ENCODE peak calls at places on chromosomes 11 and 22, in four cellular contexts. W is K562, I is GM12878, L is H1. S is an unnamed sample. For H3K4me1, the result is how much of the 10 kb centered on the place peaks cover.

GRCh38 chr22:30129636-30130035 is 49.4 kb downstream of the HORMAD2 start:
- DNase-seq in W (no peak), I (no peak), L (no peak), S (no peak)

GRCh38 chr11:92796744-92797143 is 172.7 kb upstream of the MTNR1B start:
- DNase-seq in W (no peak), I (no peak), L (no peak), S (no peak)

GRCh38 chr11:117900144-117900651 is 23.7 kb upstream of the FXYD6 start:
- DNase-seq in W (no peak), I (peak), L (no peak), S (no peak)

GRCh38 chr11:61007383-61007970 is 36.0 kb downstream of the CD6 start:
- DNase-seq in W (no peak), I (no peak), L (no peak), S (no peak)

GRCh38 chr22:39176067-39176621 is 23.7 kb upstream of the CBX7 start:
- DNase-seq in W (no peak), I (no peak), L (peak), S (no peak)

GRCh38 chr11:89159974-89160373 is 17.7 kb upstream of the TYR start:
- DNase-seq in W (no peak), I (no peak), L (no peak), S (no peak)

GRCh38 chr11:67389477-67389876 is 2.3 kb upstream of the RAD9A start:
- DNase-seq in W (peak), I (no peak), L (peak), S (no peak)

GRCh38 chr11:86118201-86118600 is 49.3 kb upstream of the PICALM start:
- DNase-seq in W (no peak), I (no peak), L (no peak), S (no peak)

GRCh38 chr22:19201858-19202798 is 23.6 kb upstream of the SLC25A1 start:
- DNase-seq in W (peak), I (no peak), L (no peak), S (no peak)

GRCh38 chr11:71251159-71251721 is 1.1 kb downstream of the SHANK2 start:
- DNase-seq in W (no peak), I (no peak), L (no peak), S (no peak)

GRCh38 chr11:72793452-72794367 is at the start of gene STARD10:
- DNase-seq in W (peak), I (peak), L (peak), S (peak)

GRCh38 chr22:24088796-24089195 is 77.7 kb downstream of the CABIN1 start:
- DNase-seq in W (no peak), I (no peak), L (no peak), S (no peak)

GRCh38 chr11:68546555-68546954 is 86.0 kb downstream of the PPP6R3 start:
- DNase-seq in W (peak), I (no peak), L (no peak), S (no peak)
- TF ChIP-seq EGR1 in W (no peak), I (no peak), L (no peak), S (no peak)

GRCh38 chr11:1546536-1547466 is 25.3 kb downstream of the DUSP8 start:
- DNase-seq in W (peak), I (no peak), L (peak), S (no peak)
- TF ChIP-seq MAX in W (peak), I (no peak), L (peak), S (no peak)

GRCh38 chr22:50310209-50310722 is 2.8 kb upstream of the PLXNB2 start:
- DNase-seq in W (no peak), I (no peak), L (no peak), S (no peak)

GRCh38 chr22:50312371-50312770 is 4.9 kb upstream of the PLXNB2 start:
- DNase-seq in W (no peak), I (no peak), L (no peak), S (no peak)

GRCh38 chr22:50311606-50312351 is 4.3 kb upstream of the PLXNB2 start:
- DNase-seq in W (no peak), I (no peak), L (no peak), S (no peak)

GRCh38 chr22:50309601-50309991 is 2.1 kb upstream of the PLXNB2 start:
- DNase-seq in W (no peak), I (no peak), L (no peak), S (no peak)

GRCh38 chr22:50310949-50311444 is 3.6 kb upstream of the PLXNB2 start:
- DNase-seq in W (no peak), I (no peak), L (no peak), S (no peak)
- H3K4me1 ChIP-seq in W (half or more), I (under half), L (under half), S (under half)

GRCh38 chr11:74024630-74025029 is 15.7 kb upstream of the UCP3 start:
- DNase-seq in W (peak), I (no peak), L (no peak), S (no peak)
- TF ChIP-seq EGR1 in W (no peak), I (no peak), L (no peak), S (no peak)